ENCODE peak calls at places on chromosomes 13 and 19, in nine cellular contexts. I, B, W, G, M, Z, N, K and F are unnamed samples.

GRCh38 chr19:50795665-50796073 is 5.5 kb downstream of the ACP4 start:
- DNase-seq in I (no peak), B (no peak), W (no peak), G (no peak), M (no peak), Z (no peak), N (no peak), K (no peak), F (no peak)

GRCh38 chr13:64273780-64274179 is 2858.1 kb upstream of the PCDH20 start:
- DNase-seq in I (no peak), B (no peak), W (no peak), G (no peak), M (no peak), Z (no peak), N (no peak), K (no peak), F (no peak)

GRCh38 chr19:17197666-17198065 is 17.5 kb upstream of the USE1 start:
- DNase-seq in I (no peak), B (no peak), W (no peak), G (no peak), M (no peak), Z (no peak), N (no peak), K (no peak), F (no peak)

GRCh38 chr19:49701271-49701786 is 10.4 kb downstream of the CPT1C start:
- DNase-seq in I (no peak), B (no peak), W (no peak), G (no peak), M (no peak), Z (no peak), N (no peak), K (no peak), F (no peak)

GRCh38 chr19:3507371-3508120 is 1.4 kb downstream of the FZR1 start:
- DNase-seq in I (no peak), B (peak), W (no peak), G (peak), M (peak), Z (peak), N (peak), K (peak), F (no peak)

GRCh38 chr19:4980087-4980486 is 11.2 kb downstream of the KDM4B start:
- DNase-seq in I (no peak), B (no peak), W (no peak), G (no peak), M (peak), Z (peak), N (no peak), K (no peak), F (no peak)

GRCh38 chr13:98749501-98749900 is 3.0 kb downstream of the SLC15A1 start:
- DNase-seq in I (peak), B (no peak), W (no peak), G (no peak), M (peak), Z (peak), N (no peak), K (no peak), F (no peak)

GRCh38 chr19:6060600-6061391 is 49.5 kb downstream of the RFX2 start:
- DNase-seq in I (no peak), B (peak), W (no peak), G (no peak), M (peak), Z (peak), N (no peak), K (peak), F (no peak)

GRCh38 chr13:52361225-52361624 is 44.7 kb downstream of the THSD1 start:
- DNase-seq in I (no peak), B (no peak), W (no peak), G (no peak), M (no peak), Z (no peak), N (no peak), K (no peak), F (no peak)

GRCh38 chr19:13095934-13096890 is 6.4 kb downstream of the LYL1 start:
- DNase-seq in I (no peak), B (no peak), W (no peak), G (no peak), M (no peak), Z (no peak), N (no peak), K (no peak), F (no peak)

GRCh38 chr13:50910483-50910805 is 853 bp downstream of the RNASEH2B start:
- DNase-seq in I (no peak), B (no peak), W (no peak), G (no peak), M (peak), Z (peak), N (no peak), K (no peak), F (no peak)

GRCh38 chr19:35306473-35307246 is 14.7 kb downstream of the MAG start:
- DNase-seq in I (no peak), B (no peak), W (no peak), G (no peak), M (no peak), Z (no peak), N (no peak), K (no peak), F (no peak)

GRCh38 chr19:12994701-12995595 is at the start of gene NFIX:
- DNase-seq in I (no peak), B (peak), W (peak), G (peak), M (peak), Z (peak), N (peak), K (peak), F (peak)

GRCh38 chr19:58318297-58318696 is 8.5 kb upstream of the ZSCAN22 start:
- DNase-seq in I (no peak), B (no peak), W (no peak), G (no peak), M (no peak), Z (no peak), N (no peak), K (no peak), F (no peak)

GRCh38 chr19:13844130-13844631 is 32.8 kb upstream of the NANOS3 start:
- DNase-seq in I (no peak), B (no peak), W (no peak), G (no peak), M (no peak), Z (no peak), N (no peak), K (no peak), F (no peak)

GRCh38 chr19:58381460-58382220 is 810 bp upstream of the ZNF837 start:
- DNase-seq in I (no peak), B (no peak), W (peak), G (no peak), M (no peak), Z (no peak), N (no peak), K (no peak), F (no peak)

GRCh38 chr13:45456196-45456972 is 8.4 kb upstream of the COG3 start:
- DNase-seq in I (no peak), B (no peak), W (no peak), G (no peak), M (peak), Z (peak), N (no peak), K (no peak), F (no peak)

GRCh38 chr19:32570081-32570785 is 10.8 kb upstream of the PDCD5 start:
- DNase-seq in I (no peak), B (peak), W (no peak), G (peak), M (peak), Z (peak), N (peak), K (peak), F (peak)

GRCh38 chr13:64054306-64054705 is 2638.7 kb upstream of the PCDH20 start:
- DNase-seq in I (no peak), B (no peak), W (no peak), G (no peak), M (no peak), Z (no peak), N (no peak), K (no peak), F (no peak)

GRCh38 chr13:114099191-114099590 is 33.2 kb downstream of the RASA3 start:
- DNase-seq in I (peak), B (no peak), W (peak), G (peak), M (peak), Z (peak), N (peak), K (no peak), F (no peak)

GRCh38 chr19:38707512-38708114 is 36.7 kb downstream of the CAPN12 start:
- DNase-seq in I (no peak), B (no peak), W (peak), G (no peak), M (peak), Z (peak), N (peak), K (no peak), F (no peak)

GRCh38 chr19:35712529-35712909 is 5.3 kb upstream of the KMT2B start:
- DNase-seq in I (no peak), B (no peak), W (no peak), G (no peak), M (no peak), Z (no peak), N (no peak), K (no peak), F (no peak)

GRCh38 chr13:50355797-50356196 is 340.6 kb downstream of the KCNRG start:
- DNase-seq in I (no peak), B (no peak), W (no peak), G (no peak), M (no peak), Z (no peak), N (no peak), K (no peak), F (no peak)

GRCh38 chr19:54077334-54077733 is 3.8 kb downstream of the TARM1 start:
- DNase-seq in I (no peak), B (no peak), W (no peak), G (no peak), M (no peak), Z (no peak), N (no peak), K (no peak), F (no peak)

GRCh38 chr13:101489635-101490034 is 37.2 kb downstream of the ITGBL1 start:
- DNase-seq in I (no peak), B (no peak), W (no peak), G (no peak), M (peak), Z (no peak), N (no peak), K (no peak), F (no peak)

GRCh38 chr19:38373907-38374331 is 452 bp upstream of the PSMD8 start:
- DNase-seq in I (no peak), B (no peak), W (no peak), G (no peak), M (no peak), Z (no peak), N (no peak), K (no peak), F (no peak)

GRCh38 chr19:49528211-49528771 is 488 bp downstream of the RCN3 start:
- DNase-seq in I (peak), B (no peak), W (no peak), G (no peak), M (peak), Z (peak), N (no peak), K (no peak), F (no peak)

GRCh38 chr13:67377919-67378318 is 147.8 kb upstream of the PCDH9 start:
- DNase-seq in I (no peak), B (no peak), W (no peak), G (no peak), M (no peak), Z (no peak), N (no peak), K (no peak), F (no peak)

GRCh38 chr13:67462098-67462497 is 232.0 kb upstream of the PCDH9 start:
- DNase-seq in I (no peak), B (no peak), W (no peak), G (no peak), M (no peak), Z (no peak), N (no peak), K (no peak), F (no peak)